ENCODE peak calls at places on chromosomes 5 and 9, in seven cellular contexts. Q is T follicular helper cell, V is pancreas, B is OCI-LY7, A is NB4, X is BE2C, K is B cell. F is an unnamed sample.

GRCh38 chr9:34884732-34885131 is 73.4 kb upstream of the PHF24 start:
- DNase-seq in Q (no peak), K (no peak), B (no peak), V (no peak), X (no peak), A (no peak), F (no peak)

GRCh38 chr9:110291921-110292575 is 35.7 kb upstream of the TXN start:
- DNase-seq in B (no peak), A (no peak), V (no peak), Q (no peak), X (peak; percentile 12), K (no peak), F (no peak)

GRCh38 chr5:179553006-179553405 is 2.7 kb downstream of the RUFY1 start:
- DNase-seq in K (no peak), X (no peak), B (no peak), V (no peak), A (no peak), Q (no peak), F (no peak)

GRCh38 chr5:116880150-116880549 is 305.5 kb upstream of the SEMA6A start:
- DNase-seq in K (no peak), Q (no peak), V (no peak), B (peak; percentile 36), A (no peak), X (no peak), F (no peak)

GRCh38 chr9:115164511-115164974 is 46.6 kb upstream of the TNC start:
- DNase-seq in A (no peak), B (no peak), X (no peak), V (peak; percentile 61), K (no peak), Q (no peak), F (no peak)

GRCh38 chr9:87714819-87715218 is 11.1 kb upstream of the CTSL start:
- DNase-seq in V (no peak), Q (no peak), X (no peak), B (no peak), A (peak; percentile 65), K (no peak), F (peak; percentile 38)

GRCh38 chr5:6827815-6828214 is 114.6 kb downstream of the TENT4A start:
- DNase-seq in A (no peak), X (peak; percentile 22), B (no peak), K (no peak), V (no peak), Q (peak; percentile 17), F (no peak)

GRCh38 chr5:169258372-169259000 is 42.5 kb downstream of the SLIT3 start:
- DNase-seq in B (no peak), A (no peak), V (no peak), X (no peak), K (no peak), Q (no peak), F (no peak)

GRCh38 chr5:69450116-69450515 is 35.2 kb downstream of the MARVELD2 start:
- DNase-seq in V (no peak), K (no peak), Q (no peak), X (no peak), A (no peak), B (no peak), F (no peak)

GRCh38 chr9:72352911-72353388 is 12.1 kb downstream of the ZFAND5 start:
- DNase-seq in X (no peak), K (no peak), B (no peak), Q (no peak), V (no peak), A (no peak), F (no peak)

GRCh38 chr5:109656829-109657228 is 32.9 kb upstream of the MAN2A1 start:
- DNase-seq in K (no peak), V (no peak), X (no peak), A (peak; percentile 93), Q (peak; percentile 42), B (no peak), F (peak; percentile 93)

GRCh38 chr5:14816999-14817761 is 54.4 kb downstream of the ANKH start:
- DNase-seq in V (no peak), Q (no peak), B (no peak), K (no peak), X (no peak), A (no peak), F (no peak)

GRCh38 chr9:137194388-137194787 is 5.9 kb downstream of the SSNA1 start:
- DNase-seq in X (no peak), K (no peak), B (no peak), Q (no peak), A (no peak), V (peak; percentile 84), F (no peak)

GRCh38 chr9:109912082-109912581 is 132.1 kb downstream of the PALM2AKAP2 start:
- DNase-seq in A (no peak), Q (no peak), V (no peak), K (no peak), B (no peak), X (no peak), F (no peak)

GRCh38 chr5:132099905-132100304 is 26.3 kb downstream of the CSF2 start:
- DNase-seq in X (no peak), Q (no peak), B (no peak), K (no peak), V (no peak), A (no peak), F (no peak)

GRCh38 chr5:59786271-59786805 is 107.2 kb downstream of the PDE4D start:
- DNase-seq in Q (no peak), K (no peak), B (no peak), X (no peak), A (no peak), V (no peak), F (no peak)

GRCh38 chr9:13083366-13083765 is 196.1 kb downstream of the MPDZ start:
- DNase-seq in K (no peak), V (no peak), X (no peak), Q (no peak), A (no peak), B (no peak), F (no peak)

GRCh38 chr9:8486095-8486494 is 686.5 kb upstream of the DMAC1 start:
- DNase-seq in Q (no peak), B (no peak), V (no peak), K (no peak), A (peak; percentile 44), X (peak; percentile 39), F (no peak)

GRCh38 chr5:149550267-149550582 is 1.0 kb downstream of the CSNK1A1 start:
- DNase-seq in X (no peak), A (peak; percentile 83), Q (no peak), V (no peak), B (no peak), K (no peak), F (no peak)

GRCh38 chr9:33082135-33082534 is 5.7 kb upstream of the SMU1 start:
- DNase-seq in K (no peak), V (no peak), A (no peak), Q (no peak), B (no peak), X (no peak), F (no peak)

GRCh38 chr9:127092041-127092608 is 30.3 kb downstream of the ANGPTL2 start:
- DNase-seq in V (no peak), X (no peak), B (no peak), A (no peak), Q (no peak), K (peak; percentile 23), F (no peak)

GRCh38 chr9:111803924-111804323 is 9.2 kb upstream of the SHOC1 start:
- DNase-seq in K (no peak), V (no peak), A (no peak), Q (no peak), B (no peak), X (no peak), F (no peak)

GRCh38 chr5:133299021-133299420 is 247.2 kb downstream of the HSPA4 start:
- DNase-seq in K (no peak), V (no peak), B (no peak), A (no peak), Q (no peak), X (no peak), F (no peak)

GRCh38 chr9:127572961-127573727 is 38.9 kb upstream of the STXBP1 start:
- DNase-seq in K (no peak), B (no peak), V (no peak), A (no peak), X (no peak), Q (no peak), F (no peak)

GRCh38 chr5:1704676-1705075 is 95.0 kb downstream of the MRPL36 start:
- DNase-seq in A (no peak), B (no peak), X (no peak), K (no peak), V (no peak), Q (no peak), F (no peak)

GRCh38 chr5:84113246-84114118 is 271.2 kb downstream of the EDIL3 start:
- DNase-seq in A (no peak), B (no peak), X (no peak), K (no peak), V (no peak), Q (no peak), F (no peak)

GRCh38 chr9:136538599-136539426 is 7.0 kb downstream of the NOTCH1 start:
- DNase-seq in V (no peak), Q (peak; percentile 49), A (no peak), X (no peak), K (no peak), B (peak; percentile 16), F (peak; percentile 59)

GRCh38 chr5:22496666-22497065 is 356.5 kb downstream of the CDH12 start:
- DNase-seq in K (no peak), X (no peak), V (no peak), Q (no peak), B (no peak), A (no peak), F (no peak)

GRCh38 chr5:3251784-3252183 is 343.8 kb upstream of the IRX1 start:
- DNase-seq in V (no peak), A (no peak), X (no peak), B (no peak), K (no peak), Q (no peak), F (no peak)

GRCh38 chr5:174559141-174559540 is 165.2 kb upstream of the MSX2 start:
- DNase-seq in Q (no peak), A (no peak), B (no peak), K (no peak), V (no peak), X (no peak), F (no peak)

GRCh38 chr5:128844354-128844923 is 120.8 kb upstream of the SLC27A6 start:
- DNase-seq in V (no peak), A (peak; percentile 25), K (no peak), Q (no peak), X (no peak), B (no peak), F (peak; percentile 33)

GRCh38 chr9:7665874-7666273 is 133.7 kb downstream of the DMAC1 start:
- DNase-seq in K (no peak), Q (no peak), A (no peak), B (no peak), V (no peak), X (no peak), F (no peak)

GRCh38 chr5:65695896-65696295 is 26.0 kb downstream of the SGTB start:
- DNase-seq in B (no peak), V (no peak), A (no peak), X (peak; percentile 9), K (no peak), Q (no peak), F (no peak)

GRCh38 chr9:77000330-77000729 is 19.1 kb upstream of the FOXB2 start:
- DNase-seq in V (no peak), Q (no peak), B (no peak), K (no peak), A (no peak), X (no peak), F (no peak)

GRCh38 chr5:174910245-174910737 is 185.9 kb downstream of the MSX2 start:
- DNase-seq in K (no peak), A (peak; percentile 65), B (peak; percentile 48), V (peak; percentile 87), Q (peak; percentile 18), X (peak; percentile 79), F (peak; percentile 69)

GRCh38 chr9:129938291-129938979 is 103.2 kb downstream of the USP20 start:
- DNase-seq in V (no peak), B (no peak), K (no peak), Q (no peak), X (no peak), A (no peak), F (no peak)

GRCh38 chr5:57676228-57677098 is 193.9 kb upstream of the ACTBL2 start:
- DNase-seq in B (no peak), X (no peak), Q (no peak), K (no peak), A (no peak), V (no peak), F (no peak)

GRCh38 chr5:78364005-78364404 is 3.6 kb downstream of the SCAMP1 start:
- DNase-seq in X (no peak), A (peak; percentile 33), Q (no peak), V (no peak), B (peak; percentile 34), K (no peak), F (no peak)